ENCODE peak calls at places on chromosomes 2 and 18, in nine cellular contexts. R is ovary, S is tibial nerve, V is A549, Q is body of pancreas, Z is transverse colon, J is testis, B is stomach, G is Peyer's patch. U is an unnamed sample. For H3K4me1, the result is how much of the 10 kb centered on the place peaks cover.

GRCh38 chr2:241951920-241952319 is 82.4 kb downstream of the RTP5 start:
- DNase-seq in R (no peak), B (no peak), V (no peak), Z (peak), Q (no peak), S (no peak), G (peak), J (no peak), U (no peak)

GRCh38 chr2:114108819-114109416 is 219.0 kb downstream of the ACTR3 start:
- DNase-seq in Z (no peak), J (no peak), S (no peak), G (no peak), V (no peak), R (no peak), B (no peak), Q (no peak), U (no peak)

GRCh38 chr2:38187416-38188127 is 111.6 kb upstream of the CYP1B1 start:
- DNase-seq in G (peak), R (peak), J (peak), S (peak), B (peak), Z (peak), V (no peak), Q (peak), U (no peak)

GRCh38 chr2:235171511-235172130 is 219.8 kb downstream of the SH3BP4 start:
- DNase-seq in Q (no peak), J (no peak), B (no peak), V (no peak), Z (no peak), G (no peak), S (no peak), R (no peak), U (no peak)

GRCh38 chr2:189236066-189236465 is 56.5 kb upstream of the COL5A2 start:
- DNase-seq in G (no peak), V (no peak), Z (no peak), R (no peak), Q (no peak), S (no peak), J (no peak), B (no peak), U (no peak)

GRCh38 chr2:144206019-144206418 is 313.9 kb downstream of the ZEB2 start:
- DNase-seq in J (no peak), G (no peak), Z (no peak), V (no peak), R (no peak), Q (no peak), S (no peak), B (no peak), U (no peak)

GRCh38 chr2:9800975-9801723 is 42.1 kb upstream of the TAF1B start:
- DNase-seq in G (peak), Z (no peak), B (no peak), R (no peak), S (no peak), Q (peak), J (no peak), V (no peak), U (no peak)

GRCh38 chr2:202018950-202019349 is 14.7 kb upstream of the FZD7 start:
- DNase-seq in V (no peak), R (no peak), Z (no peak), S (no peak), Q (no peak), B (no peak), J (no peak), G (no peak), U (no peak)

GRCh38 chr18:43805646-43806194 is 528.4 kb upstream of the SYT4 start:
- DNase-seq in B (no peak), Q (no peak), V (no peak), Z (no peak), R (no peak), G (no peak), S (no peak), J (no peak), U (no peak)

GRCh38 chr2:71285706-71286105 is 45.9 kb upstream of the ZNF638 start:
- DNase-seq in G (no peak), B (no peak), Z (no peak), Q (no peak), V (no peak), J (no peak), S (no peak), R (no peak), U (no peak)

GRCh38 chr18:67517224-67517765 is 775 bp upstream of the DSEL start:
- DNase-seq in V (no peak), R (peak), S (peak), G (no peak), Q (peak), J (peak), B (no peak), Z (peak), U (no peak)

GRCh38 chr2:207042841-207043240 is 103.5 kb downstream of the CPO start:
- DNase-seq in B (no peak), J (no peak), Z (no peak), S (no peak), G (no peak), Q (no peak), V (no peak), R (no peak), U (no peak)

GRCh38 chr2:34401186-34401585 is 802.1 kb upstream of the FAM98A start:
- DNase-seq in R (no peak), J (no peak), Z (no peak), V (no peak), S (no peak), Q (no peak), G (no peak), B (no peak), U (no peak)

GRCh38 chr2:168939918-168940317 is 38.8 kb downstream of the G6PC2 start:
- DNase-seq in Z (no peak), V (no peak), J (no peak), S (no peak), G (no peak), R (no peak), B (no peak), Q (no peak), U (no peak)
- H3K4me1 ChIP-seq in Z (under half), V (under half), J (under half), S (under half), G (under half), R (under half), B (under half), Q (under half), U (under half)

GRCh38 chr2:33141476-33141875 is 194.7 kb downstream of the LTBP1 start:
- DNase-seq in Q (no peak), B (no peak), J (no peak), Z (no peak), S (no peak), R (no peak), G (no peak), V (no peak), U (no peak)
- TF ChIP-seq POLR2A in Q (no peak), B (no peak), J (no peak), Z (no peak), S (no peak), R (no peak), G (no peak), V (no peak), U (no peak)

DNA sequence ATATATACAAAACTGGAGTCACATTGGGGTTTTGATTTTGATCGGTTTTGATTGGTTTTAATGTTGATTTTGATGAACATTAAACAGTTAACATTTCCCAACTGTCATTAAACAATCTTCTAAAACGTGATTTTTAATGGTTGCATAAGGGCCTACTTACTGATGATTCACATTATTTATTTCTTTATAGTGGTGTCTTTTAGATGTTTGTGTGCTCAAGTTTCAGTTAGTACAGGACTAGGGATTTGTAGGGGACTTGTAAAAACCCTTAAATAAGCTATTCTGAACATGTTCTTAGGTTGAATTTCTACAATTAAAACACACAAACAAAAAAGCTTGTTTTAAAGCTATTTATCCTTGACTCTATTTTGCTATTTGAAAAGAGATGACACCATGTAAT is 61.6 kb downstream of the TTC21B start:
- DNase-seq in V (no peak), Z (no peak), B (no peak), R (no peak), S (no peak), G (no peak), Q (no peak), J (no peak), U (no peak)
- TF ChIP-seq CTCF in V (no peak), Z (no peak), B (no peak), R (no peak), S (no peak), G (no peak), Q (no peak), J (no peak), U (no peak)

DNA sequence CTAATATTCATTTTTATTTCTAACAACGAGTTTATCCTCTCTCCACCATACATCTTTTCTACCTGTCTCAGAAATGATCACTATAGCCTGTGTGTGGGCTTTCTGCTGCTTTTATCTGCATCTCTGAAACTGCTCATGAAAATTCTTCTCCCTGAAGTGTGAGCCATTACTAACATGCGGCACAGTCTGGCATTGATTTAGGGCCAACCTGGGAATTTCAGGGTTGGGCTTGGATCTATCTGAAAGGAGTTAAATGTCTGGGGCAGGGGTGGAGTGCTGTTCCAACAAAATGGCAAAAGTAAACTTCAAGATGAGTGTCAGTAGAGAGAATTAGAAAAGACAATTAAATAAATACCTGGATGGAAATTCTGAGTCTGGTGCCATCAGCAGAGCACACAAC is 198.2 kb upstream of the OSR1 start:
- DNase-seq in R (no peak), J (no peak), V (no peak), S (no peak), Q (no peak), Z (no peak), B (no peak), G (no peak), U (no peak)
- H3K4me1 ChIP-seq in R (under half), J (under half), V (under half), S (under half), Q (under half), Z (under half), B (under half), G (under half), U (under half)

GRCh38 chr2:237731663-237732062 is 66.9 kb upstream of the RBM44 start:
- DNase-seq in B (no peak), J (no peak), G (peak), Z (no peak), R (no peak), Q (no peak), V (peak), S (no peak), U (no peak)
- TF ChIP-seq POLR2A in B (no peak), J (no peak), G (no peak), Z (no peak), R (no peak), Q (no peak), V (no peak), S (no peak), U (no peak)

DNA sequence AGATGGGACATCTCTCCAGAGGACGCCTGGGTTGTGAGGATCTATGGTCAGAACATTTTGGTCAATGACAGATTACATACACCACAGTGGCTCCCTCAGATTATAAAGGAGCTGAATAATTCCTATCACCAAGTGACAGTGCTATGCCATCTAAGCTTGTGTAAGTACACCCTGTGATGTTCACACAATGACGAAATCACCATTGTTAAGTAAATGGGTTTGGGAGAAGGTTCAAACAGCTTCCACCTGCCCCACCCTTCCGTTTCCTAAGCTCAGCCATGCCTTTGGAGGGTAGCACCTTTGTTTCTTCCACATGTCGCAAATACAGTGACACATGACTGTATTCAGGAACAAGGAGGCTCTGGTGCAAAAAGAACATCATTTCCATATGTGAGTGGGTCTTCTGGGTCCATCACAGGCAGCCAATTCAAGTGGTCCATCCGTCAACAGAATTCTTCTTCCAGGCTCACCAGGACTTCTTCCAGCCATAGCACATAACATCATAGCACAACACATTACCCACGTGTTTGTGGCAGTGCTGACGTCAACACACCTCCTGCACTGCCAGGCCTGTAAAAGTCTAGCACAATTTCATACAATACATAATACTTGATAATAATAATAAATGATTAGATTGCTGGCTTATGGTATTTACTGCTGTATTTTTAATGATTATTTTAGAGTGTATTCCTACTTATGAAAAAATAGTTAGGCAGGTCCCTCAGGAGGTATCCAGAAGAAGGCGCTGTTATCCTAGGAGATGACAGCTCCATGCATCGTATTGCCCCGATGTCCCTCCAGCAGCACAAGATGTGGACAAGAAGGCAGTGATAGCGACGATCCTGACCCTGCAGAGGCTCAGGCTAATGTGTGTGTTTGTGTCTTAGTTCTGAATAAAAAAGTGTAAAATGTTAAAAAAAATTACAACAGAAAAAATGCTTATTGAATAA is 264.8 kb downstream of the ANAPC1 start:
- DNase-seq in S (no peak), V (no peak), B (no peak), Q (no peak), G (no peak), J (no peak), R (no peak), Z (no peak), U (no peak)
- TF ChIP-seq CTCF in S (no peak), V (peak), B (no peak), Q (no peak), G (peak), J (no peak), R (no peak), Z (peak), U (no peak)

GRCh38 chr2:231687961-231688360 is 20.4 kb upstream of the PTMA start:
- DNase-seq in V (no peak), Z (no peak), J (no peak), R (no peak), B (no peak), S (no peak), Q (no peak), G (no peak), U (no peak)

GRCh38 chr2:231688616-231689508 is 19.5 kb upstream of the PTMA start:
- DNase-seq in Q (no peak), Z (no peak), S (no peak), V (no peak), B (no peak), J (no peak), G (no peak), R (no peak), U (no peak)

GRCh38 chr2:231686192-231687100 is 21.9 kb upstream of the PTMA start:
- DNase-seq in V (no peak), Z (no peak), R (no peak), G (no peak), S (no peak), J (no peak), B (no peak), Q (no peak), U (no peak)

GRCh38 chr2:231685349-231686191 is 22.8 kb upstream of the PTMA start:
- DNase-seq in V (no peak), Q (no peak), B (no peak), G (no peak), S (no peak), J (no peak), Z (no peak), R (no peak), U (no peak)

GRCh38 chr2:231687133-231687852 is 21.0 kb upstream of the PTMA start:
- DNase-seq in G (peak), V (peak), R (peak), Q (peak), Z (peak), S (no peak), J (no peak), B (peak), U (no peak)
- H3K4me1 ChIP-seq in G (under half), V (under half), R (under half), Q (under half), Z (under half), S (under half), J (under half), B (under half), U (under half)

GRCh38 chr2:217705461-217705860 is 297.3 kb downstream of the TNS1 start:
- DNase-seq in Z (no peak), G (no peak), Q (no peak), B (no peak), S (no peak), R (no peak), J (no peak), V (no peak), U (no peak)
- TF ChIP-seq POLR2A in Z (no peak), G (no peak), Q (no peak), B (no peak), S (no peak), R (no peak), J (no peak), V (no peak), U (no peak)